ENCODE peak calls at places on chromosomes 16 and 17, in four cellular contexts. U is IMR-90, M is K562, G is HepG2. X is an unnamed sample. For H3K9me3, the result is how much of the 10 kb centered on the place peaks cover.

GRCh38 chr16:1770328-1771071 is 843 bp downstream of the NME3 start:
- DNase-seq in M (peak), U (peak), G (no peak), X (no peak)

GRCh38 chr16:10754941-10755340 is 11.3 kb downstream of the NUBP1 start:
- DNase-seq in U (peak), M (no peak), G (no peak), X (no peak)

GRCh38 chr16:84138824-84139627 is 6.0 kb downstream of the HSDL1 start:
- DNase-seq in G (peak), U (peak), M (peak), X (no peak)

GRCh38 chr16:52496051-52496876 is 50.7 kb downstream of the TOX3 start:
- DNase-seq in U (no peak), G (peak), M (no peak), X (no peak)

GRCh38 chr16:72426416-72426815 is 254.5 kb upstream of the PMFBP1 start:
- DNase-seq in M (no peak), U (no peak), G (no peak), X (no peak)

GRCh38 chr16:4373909-4374742 is 2.5 kb downstream of the VASN start:
- DNase-seq in G (no peak), M (peak), U (peak), X (peak)

GRCh38 chr16:21301895-21302291 is 23.8 kb upstream of the CRYM start:
- DNase-seq in M (no peak), U (peak), G (no peak), X (no peak)

GRCh38 chr16:76729525-76729924 is 452.3 kb downstream of the CNTNAP4 start:
- DNase-seq in G (no peak), U (no peak), M (no peak), X (no peak)

GRCh38 chr17:76544123-76544915 is 4.5 kb downstream of the PRCD start:
- DNase-seq in U (no peak), M (no peak), G (no peak), X (no peak)

GRCh38 chr17:50018909-50019308 is 23.9 kb upstream of the DLX3 start:
- DNase-seq in G (no peak), U (peak), M (no peak), X (no peak)

GRCh38 chr17:72192409-72193192 is 71.8 kb downstream of the SOX9 start:
- DNase-seq in U (peak), G (no peak), M (no peak), X (peak)

GRCh38 chr17:59366040-59366757 is 34.7 kb downstream of the YPEL2 start:
- DNase-seq in U (no peak), M (no peak), G (peak), X (no peak)

GRCh38 chr16:27319257-27319965 is 5.6 kb downstream of the IL4R start:
- DNase-seq in M (no peak), G (no peak), U (no peak), X (no peak)

GRCh38 chr17:64399071-64399766 is 8.6 kb upstream of the PECAM1 start:
- DNase-seq in U (no peak), M (no peak), G (no peak), X (no peak)

GRCh38 chr16:12090162-12090552 is 113.6 kb downstream of the SNX29 start:
- DNase-seq in G (no peak), U (no peak), M (no peak), X (no peak)

GRCh38 chr17:22278302-22279275 is 586.3 kb downstream of the KCNJ18 start:
- DNase-seq in G (no peak), U (no peak), M (no peak), X (no peak)

GRCh38 chr16:65867276-65867990 is 499.1 kb upstream of the CDH5 start:
- DNase-seq in U (no peak), M (no peak), G (no peak), X (no peak)

GRCh38 chr16:67199011-67199807 is at the start of gene ELMO3:
- DNase-seq in U (no peak), M (peak), G (no peak), X (no peak)

GRCh38 chr17:15298176-15298575 is 33.0 kb upstream of the PMP22 start:
- DNase-seq in G (no peak), M (no peak), U (peak), X (no peak)

GRCh38 chr17:28085766-28086165 is 43.3 kb downstream of the NLK start:
- DNase-seq in M (no peak), G (no peak), U (no peak), X (no peak)

GRCh38 chr17:66949501-66949900 is 15.0 kb upstream of the CACNG4 start:
- DNase-seq in M (no peak), G (no peak), U (peak), X (no peak)

GRCh38 chr16:88288303-88288702 is 94.5 kb upstream of the ZNF469 start:
- DNase-seq in M (no peak), G (no peak), U (no peak), X (no peak)

GRCh38 chr16:88285514-88285822 is 97.3 kb upstream of the ZNF469 start:
- DNase-seq in G (no peak), M (no peak), U (no peak), X (no peak)

GRCh38 chr16:88286301-88286923 is 96.3 kb upstream of the ZNF469 start:
- DNase-seq in G (no peak), U (no peak), M (no peak), X (no peak)

GRCh38 chr16:88289001-88289400 is 93.8 kb upstream of the ZNF469 start:
- DNase-seq in U (no peak), M (no peak), G (no peak), X (no peak)

DNA sequence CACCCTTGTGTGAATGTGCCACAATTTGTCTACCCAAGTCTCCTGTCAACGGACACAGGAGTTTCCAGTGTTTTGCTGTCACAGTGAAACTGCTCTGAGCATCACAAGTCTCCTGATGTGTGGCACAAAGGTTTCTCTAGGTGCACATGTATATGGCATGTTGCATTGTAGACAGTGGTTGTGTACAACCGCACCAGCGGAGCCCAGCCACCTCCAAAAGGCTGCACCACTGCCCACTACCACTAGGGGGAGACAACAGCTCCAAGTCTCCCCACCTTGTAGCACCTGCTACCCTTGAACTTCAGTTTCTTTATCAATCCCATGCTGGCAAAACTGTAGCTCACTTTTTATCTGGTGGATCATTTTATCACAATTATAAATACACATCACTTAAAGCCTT is 95.5 kb upstream of the ZNF469 start:
- DNase-seq in M (peak), U (no peak), G (peak), X (peak)
- H3K9me3 ChIP-seq in M (under half), U (under half), G (under half), X (half or more)

GRCh38 chr17:8128125-8128784 is 4.3 kb upstream of the HES7 start:
- DNase-seq in M (no peak), G (no peak), U (no peak), X (no peak)

GRCh38 chr17:8124350-8125195 is 667 bp upstream of the HES7 start:
- DNase-seq in G (no peak), M (no peak), U (peak), X (peak)

GRCh38 chr17:8125196-8125946 is 1.5 kb upstream of the HES7 start:
- DNase-seq in M (peak), U (peak), G (peak), X (peak)

GRCh38 chr17:8125947-8126305 is 2.0 kb upstream of the HES7 start:
- DNase-seq in M (peak), G (no peak), U (no peak), X (no peak)

DNA sequence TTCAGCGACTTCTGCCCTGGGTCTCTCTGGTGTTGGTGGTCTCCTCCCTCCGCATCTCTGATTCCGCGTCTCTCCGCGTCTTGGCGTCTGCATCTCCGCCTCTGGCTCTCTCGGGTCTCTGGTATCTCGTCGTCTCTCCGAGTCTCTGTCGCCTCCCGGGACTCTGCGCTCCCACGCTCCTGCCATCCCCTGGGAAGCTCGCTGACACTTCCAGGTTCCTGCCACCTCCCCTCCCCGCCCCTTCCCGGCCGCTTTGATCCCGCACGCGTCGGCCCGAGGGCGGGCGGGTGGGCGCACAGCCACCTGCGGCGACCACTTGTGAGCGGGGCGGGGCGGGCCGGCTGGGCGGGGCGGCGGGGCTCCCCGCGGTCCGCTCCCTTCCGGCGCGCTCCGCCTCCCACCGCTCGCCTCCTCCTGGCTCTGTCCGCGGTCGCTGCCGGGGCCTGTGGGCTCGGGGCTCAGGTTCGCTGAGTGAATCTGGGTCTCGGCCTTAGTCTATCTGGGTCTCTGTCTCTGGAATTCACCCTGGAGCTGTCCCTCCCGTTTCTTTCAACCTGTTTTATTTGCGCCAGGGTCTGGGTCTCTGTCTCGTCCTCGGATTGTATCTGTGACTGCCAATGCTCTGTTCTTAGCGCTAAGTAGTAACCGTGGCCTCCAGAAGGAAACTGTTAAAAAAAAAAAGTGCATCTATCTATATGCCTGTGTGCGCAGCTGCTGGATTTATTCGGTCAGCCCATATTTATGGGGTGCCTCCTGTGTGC is 2.6 kb upstream of the HES7 start:
- DNase-seq in M (peak), U (peak), G (no peak), X (peak)
- TF ChIP-seq MAZ in M (no peak), U (peak), G (no peak), X (no peak)

DNA sequence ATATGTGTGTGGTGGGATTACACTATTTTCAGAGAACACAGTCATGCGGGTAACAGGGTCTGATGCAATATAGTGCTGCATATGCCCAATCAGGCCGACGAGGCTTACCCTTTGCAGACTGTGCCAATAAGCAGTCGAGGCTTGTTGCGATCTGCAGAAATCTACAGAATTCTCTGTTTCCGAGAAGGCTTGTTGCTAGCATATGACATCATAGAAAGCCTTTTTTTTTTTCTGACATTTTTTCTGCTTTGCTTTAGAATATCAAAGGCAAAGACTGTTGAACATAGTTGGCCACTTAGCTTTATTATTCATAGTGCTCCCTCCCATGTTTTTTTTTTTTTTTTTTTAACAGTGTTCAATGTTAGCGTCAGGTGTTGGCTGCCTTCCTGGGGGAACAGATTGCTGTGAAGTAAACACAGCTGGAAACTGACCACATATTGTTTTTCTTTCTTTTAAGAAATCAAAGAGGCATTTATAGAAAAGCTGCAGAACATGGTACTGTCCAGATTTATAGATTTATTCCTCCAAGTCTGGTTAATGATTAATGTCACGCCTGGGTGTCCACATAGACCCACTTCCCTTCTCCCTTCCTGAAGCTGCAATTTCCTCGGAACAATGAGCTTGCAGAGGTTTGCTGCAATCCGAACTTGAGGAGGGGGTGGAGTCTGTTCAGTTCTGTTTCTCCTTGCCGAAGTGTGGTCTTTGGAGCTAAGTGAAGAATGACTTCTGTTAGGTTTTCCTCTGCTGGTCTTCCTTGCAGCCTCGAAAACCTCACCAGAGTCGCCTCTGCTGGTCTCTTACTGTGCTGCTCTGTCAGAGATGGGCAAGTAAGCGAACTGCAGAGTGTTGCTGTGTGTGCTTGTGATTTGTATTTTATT is 87.3 kb downstream of the MAP2K6 start:
- DNase-seq in U (peak), M (no peak), G (peak), X (peak)
- TF ChIP-seq USF2 in U (no peak), M (no peak), G (no peak), X (no peak)

GRCh38 chr16:35203636-35204035 is 1744.2 kb downstream of the TP53TG3F start:
- DNase-seq in G (no peak), U (no peak), M (no peak), X (no peak)
- H3K9me3 ChIP-seq in G (half or more), U (under half), M (under half), X (under half)

DNA sequence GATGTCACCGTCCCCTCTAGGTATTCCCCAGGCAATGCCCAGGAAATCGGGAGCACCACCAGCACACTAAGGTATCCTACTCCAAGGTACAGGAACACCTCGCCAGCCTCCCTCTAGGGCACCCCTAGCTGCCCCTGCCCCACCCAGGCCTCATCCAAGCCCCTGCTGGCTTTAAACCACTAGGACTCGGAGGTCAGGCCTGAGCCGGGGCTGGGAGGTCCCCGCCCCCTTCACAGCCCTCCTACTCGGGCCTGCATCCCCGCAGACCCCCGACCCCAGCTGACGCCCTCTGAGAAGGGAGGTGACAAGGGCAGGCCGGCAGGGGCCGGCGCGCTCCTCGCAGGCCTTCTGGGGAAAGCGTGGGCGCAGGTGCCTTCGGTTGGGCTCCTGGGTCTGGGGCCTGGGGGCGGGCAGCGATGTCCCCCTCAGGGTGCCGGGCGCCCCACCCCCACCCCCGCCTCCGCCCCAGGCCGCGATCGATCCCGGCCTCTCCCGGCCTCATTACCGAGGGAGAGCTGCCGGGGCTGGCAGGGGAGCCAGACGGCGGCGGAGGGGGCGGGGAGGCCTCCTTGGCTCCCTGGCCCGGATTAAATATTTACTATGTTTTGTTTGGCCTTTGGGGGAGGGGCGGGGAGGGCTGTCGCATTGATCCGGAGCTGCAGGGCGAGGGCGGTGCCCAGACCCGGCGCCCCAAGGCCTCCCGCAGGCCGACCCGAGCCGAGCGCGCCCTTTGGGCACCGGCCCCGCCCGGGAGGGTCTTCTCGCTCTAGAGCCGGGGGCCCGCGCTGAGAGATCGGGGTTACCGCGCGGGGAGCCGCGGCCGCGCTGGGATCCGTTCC is 27.3 kb downstream of the RTN4RL1 start:
- DNase-seq in M (no peak), U (no peak), G (peak), X (peak)
- TF ChIP-seq MAZ in M (no peak), U (no peak), G (peak), X (no peak)

GRCh38 chr16:69037373-69038160 is 67.9 kb upstream of the HAS3 start:
- DNase-seq in G (no peak), M (no peak), U (no peak), X (no peak)
- TF ChIP-seq USF2 in G (no peak), M (no peak), U (no peak), X (no peak)

GRCh38 chr17:82943751-82944150 is 103.9 kb upstream of the ZNF750 start:
- DNase-seq in M (no peak), U (no peak), G (no peak), X (no peak)

GRCh38 chr17:82941021-82942001 is 101.5 kb upstream of the ZNF750 start:
- DNase-seq in M (no peak), U (no peak), G (no peak), X (no peak)

GRCh38 chr17:82943339-82943738 is 103.5 kb upstream of the ZNF750 start:
- DNase-seq in G (no peak), U (no peak), M (no peak), X (no peak)

GRCh38 chr17:82940226-82941020 is 100.6 kb upstream of the ZNF750 start:
- DNase-seq in M (no peak), U (no peak), G (no peak), X (no peak)

DNA sequence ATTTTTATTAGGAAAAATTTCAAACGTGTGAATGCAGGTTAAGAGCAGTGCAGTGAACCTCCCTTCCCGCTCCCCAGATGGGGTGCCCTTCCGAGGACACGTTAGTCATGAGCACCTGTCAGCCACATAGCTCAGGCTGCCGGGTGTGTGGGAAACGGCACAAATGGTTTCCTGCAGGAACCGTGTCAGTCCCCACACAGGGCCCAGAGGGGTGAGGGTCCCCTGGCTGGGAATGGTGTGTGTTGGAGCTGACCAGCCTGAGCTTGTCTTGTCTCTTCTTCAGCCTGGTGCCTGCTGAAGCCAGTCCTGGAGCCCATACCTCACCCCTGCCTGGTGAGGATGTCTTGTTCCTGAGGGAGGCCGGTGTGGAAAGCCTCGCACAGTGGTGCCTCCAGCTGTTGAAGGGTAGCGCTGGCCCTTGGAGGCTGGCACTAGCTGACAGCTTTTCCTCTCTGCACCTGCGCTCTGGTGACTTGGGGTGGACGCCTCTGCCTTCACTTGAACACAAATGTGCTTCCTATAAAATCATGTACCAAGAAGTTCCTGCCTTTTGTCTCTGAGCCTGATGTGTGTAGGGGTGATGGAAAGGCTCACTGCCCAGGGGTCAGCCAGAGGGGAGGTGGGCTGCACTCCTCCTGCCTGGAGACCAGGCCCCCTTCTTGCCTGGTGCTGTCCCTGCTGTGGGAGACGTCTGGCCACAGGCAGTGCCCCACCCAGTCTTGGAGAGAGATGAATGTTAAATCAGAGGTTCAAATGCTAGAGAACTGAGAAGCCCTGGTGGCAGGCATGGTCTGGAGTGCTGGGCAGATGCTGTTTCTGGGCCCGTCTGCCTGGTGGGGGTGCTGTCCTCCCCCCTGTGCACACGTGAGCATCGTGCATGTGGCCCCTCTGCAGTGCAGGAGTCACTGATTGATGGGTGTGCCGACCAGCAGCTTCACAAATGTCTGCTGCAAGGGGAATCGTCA is 102.6 kb upstream of the ZNF750 start:
- DNase-seq in U (no peak), G (no peak), M (no peak), X (no peak)
- H3K9me3 ChIP-seq in U (under half), G (under half), M (under half), X (under half)

GRCh38 chr16:89545831-89546574 is 14.5 kb upstream of the RPL13 start:
- DNase-seq in M (no peak), G (peak), U (no peak), X (no peak)
- TF ChIP-seq MAZ in M (no peak), G (no peak), U (no peak), X (no peak)

GRCh38 chr16:24834459-24835335 is 11.1 kb upstream of the SLC5A11 start:
- DNase-seq in G (peak), M (peak), U (peak), X (peak)
- TF ChIP-seq USF2 in G (no peak), M (no peak), U (no peak), X (no peak)

X was measured in A549.